ENCODE peak calls at places on chromosomes 6 and 20, in nine cellular contexts. M is Peyer's patch, X is breast epithelium, I is psoas muscle, Y is tibial nerve, V is uterus, E is BE2C, P is MG63, G is kidney epithelial cell. J is an unnamed sample. For H3K36me3, the result is how much of the 10 kb centered on the place peaks cover.

GRCh38 chr20:63309261-63310071 is 16.5 kb downstream of the COL20A1 start:
- DNase-seq in M (no peak), X (no peak), I (peak), Y (no peak), V (peak), E (peak), P (peak), G (no peak), J (no peak)

GRCh38 chr6:13554929-13555333 is 19.5 kb upstream of the SIRT5 start:
- DNase-seq in M (no peak), X (no peak), I (peak), Y (no peak), V (no peak), E (no peak), P (peak), G (no peak), J (no peak)

GRCh38 chr20:17690144-17690543 is 8.1 kb upstream of the RRBP1 start:
- DNase-seq in M (no peak), X (no peak), I (no peak), Y (no peak), V (no peak), E (no peak), P (no peak), G (no peak), J (no peak)

GRCh38 chr6:6678185-6678671 is 89.7 kb downstream of the LY86 start:
- DNase-seq in M (peak), X (no peak), I (no peak), Y (no peak), V (no peak), E (no peak), P (peak), G (no peak), J (no peak)

GRCh38 chr20:48205786-48206185 is 420.5 kb upstream of the SULF2 start:
- DNase-seq in M (no peak), X (no peak), I (no peak), Y (no peak), V (no peak), E (no peak), P (no peak), G (no peak), J (no peak)

GRCh38 chr20:64082821-64083379 is 1.3 kb downstream of the LKAAEAR1 start:
- DNase-seq in M (no peak), X (no peak), I (no peak), Y (no peak), V (no peak), E (no peak), P (peak), G (no peak), J (no peak)

GRCh38 chr6:40894962-40895799 is 143.8 kb downstream of the UNC5CL start:
- DNase-seq in M (peak), X (peak), I (peak), Y (peak), V (peak), E (peak), P (peak), G (no peak), J (no peak)

GRCh38 chr20:21507275-21508229 is 6.3 kb downstream of the NKX2-2 start:
- DNase-seq in M (no peak), X (no peak), I (no peak), Y (no peak), V (no peak), E (no peak), P (no peak), G (no peak), J (no peak)

GRCh38 chr6:52643158-52643557 is 27.8 kb upstream of the TMEM14A start:
- DNase-seq in M (no peak), X (no peak), I (no peak), Y (no peak), V (no peak), E (no peak), P (peak), G (no peak), J (no peak)

GRCh38 chr6:15375638-15376290 is 129.9 kb downstream of the JARID2 start:
- DNase-seq in M (no peak), X (no peak), I (no peak), Y (no peak), V (no peak), E (no peak), P (peak), G (no peak), J (no peak)

GRCh38 chr6:122476131-122476530 is 4.5 kb upstream of the SERINC1 start:
- DNase-seq in M (no peak), X (no peak), I (no peak), Y (no peak), V (no peak), E (no peak), P (no peak), G (no peak), J (no peak)

GRCh38 chr6:137117605-137118004 is 55.8 kb downstream of the IL22RA2 start:
- DNase-seq in M (no peak), X (no peak), I (no peak), Y (no peak), V (no peak), E (no peak), P (no peak), G (no peak), J (no peak)

GRCh38 chr6:117677553-117678131 is 2.4 kb downstream of the NUS1 start:
- DNase-seq in M (no peak), X (no peak), I (no peak), Y (no peak), V (no peak), E (no peak), P (no peak), G (no peak), J (no peak)

GRCh38 chr6:133787859-133788505 is 100.9 kb upstream of the TCF21 start:
- DNase-seq in M (no peak), X (no peak), I (no peak), Y (no peak), V (no peak), E (no peak), P (no peak), G (no peak), J (no peak)

GRCh38 chr6:143024977-143025376 is 35.7 kb upstream of the AIG1 start:
- DNase-seq in M (no peak), X (no peak), I (no peak), Y (no peak), V (no peak), E (no peak), P (no peak), G (no peak), J (no peak)

GRCh38 chr20:19205999-19206398 is 6.4 kb upstream of the SLC24A3 start:
- DNase-seq in M (peak), X (peak), I (peak), Y (peak), V (peak), E (peak), P (peak), G (no peak), J (no peak)

GRCh38 chr20:24149881-24150307 is 161.3 kb upstream of the GGTLC1 start:
- DNase-seq in M (no peak), X (no peak), I (no peak), Y (no peak), V (no peak), E (peak), P (no peak), G (no peak), J (no peak)

GRCh38 chr6:15663057-15663638 is 320 bp upstream of the DTNBP1 start:
- DNase-seq in M (no peak), X (no peak), I (no peak), Y (no peak), V (no peak), E (no peak), P (peak), G (no peak), J (peak)

GRCh38 chr20:10985536-10985935 is 311.7 kb upstream of the JAG1 start:
- DNase-seq in M (no peak), X (no peak), I (no peak), Y (peak), V (no peak), E (no peak), P (no peak), G (no peak), J (no peak)

GRCh38 chr20:17854307-17854903 is 114.2 kb downstream of the SNX5 start:
- DNase-seq in M (peak), X (no peak), I (no peak), Y (peak), V (no peak), E (peak), P (peak), G (no peak), J (no peak)

GRCh38 chr6:1315560-1316386 is 3.9 kb downstream of the FOXQ1 start:
- DNase-seq in M (no peak), X (no peak), I (no peak), Y (no peak), V (no peak), E (no peak), P (no peak), G (no peak), J (no peak)

GRCh38 chr20:44215125-44215524 is 4.6 kb upstream of the OSER1 start:
- DNase-seq in M (peak), X (peak), I (peak), Y (peak), V (peak), E (peak), P (peak), G (no peak), J (no peak)

GRCh38 chr6:73655341-73655917 is 1.6 kb upstream of the SLC17A5 start:
- DNase-seq in M (no peak), X (no peak), I (no peak), Y (no peak), V (no peak), E (no peak), P (no peak), G (no peak), J (no peak)

GRCh38 chr20:48422242-48422960 is 405.4 kb downstream of the PREX1 start:
- DNase-seq in M (no peak), X (no peak), I (no peak), Y (no peak), V (no peak), E (no peak), P (no peak), G (no peak), J (no peak)

GRCh38 chr6:89963391-89963790 is 69.1 kb downstream of the GJA10 start:
- DNase-seq in M (no peak), X (no peak), I (no peak), Y (no peak), V (no peak), E (no peak), P (no peak), G (no peak), J (no peak)

GRCh38 chr6:152273638-152274037 is 363.5 kb downstream of the SYNE1 start:
- DNase-seq in M (no peak), X (no peak), I (peak), Y (no peak), V (no peak), E (no peak), P (peak), G (no peak), J (no peak)

GRCh38 chr20:7094438-7094997 is 327.0 kb downstream of the BMP2 start:
- DNase-seq in M (no peak), X (no peak), I (no peak), Y (no peak), V (no peak), E (peak), P (no peak), G (no peak), J (no peak)

GRCh38 chr20:53609501-53610445 is 16.1 kb upstream of the ZNF217 start:
- DNase-seq in M (no peak), X (no peak), I (peak), Y (no peak), V (no peak), E (no peak), P (peak), G (no peak), J (no peak)

GRCh38 chr6:37517411-37517812 is 17.7 kb upstream of the CCDC167 start:
- DNase-seq in M (no peak), X (no peak), I (no peak), Y (no peak), V (no peak), E (no peak), P (no peak), G (no peak), J (peak)

GRCh38 chr6:139828751-139829519 is 454.5 kb upstream of the CITED2 start:
- DNase-seq in M (no peak), X (no peak), I (no peak), Y (no peak), V (no peak), E (no peak), P (no peak), G (no peak), J (no peak)
- H3K36me3 ChIP-seq in M (under half), X (under half), I (under half), Y (under half), V (under half), E (under half), P (under half), G (under half), J (under half)

GRCh38 chr20:32224463-32224862 is 16.8 kb downstream of the POFUT1 start:
- DNase-seq in M (peak), X (no peak), I (no peak), Y (no peak), V (no peak), E (no peak), P (no peak), G (no peak), J (no peak)

GRCh38 chr20:32229351-32229750 is 21.7 kb downstream of the POFUT1 start:
- DNase-seq in M (no peak), X (no peak), I (no peak), Y (no peak), V (no peak), E (no peak), P (no peak), G (no peak), J (no peak)

GRCh38 chr20:32227744-32228688 is 20.3 kb downstream of the POFUT1 start:
- DNase-seq in M (peak), X (no peak), I (no peak), Y (no peak), V (no peak), E (no peak), P (no peak), G (no peak), J (no peak)

GRCh38 chr20:32230707-32231106 is 23.0 kb downstream of the POFUT1 start:
- DNase-seq in M (no peak), X (no peak), I (no peak), Y (no peak), V (no peak), E (no peak), P (no peak), G (no peak), J (no peak)

GRCh38 chr20:32227316-32227715 is 19.6 kb downstream of the POFUT1 start:
- DNase-seq in M (no peak), X (no peak), I (no peak), Y (no peak), V (no peak), E (no peak), P (no peak), G (no peak), J (no peak)
- H3K36me3 ChIP-seq in M (under half), X (under half), I (under half), Y (half or more), V (under half), E (half or more), P (half or more), G (under half), J (under half)

GRCh38 chr20:49859807-49860206 is 47.2 kb downstream of the SLC9A8 start:
- DNase-seq in M (no peak), X (no peak), I (no peak), Y (no peak), V (no peak), E (no peak), P (no peak), G (no peak), J (no peak)
- H3K36me3 ChIP-seq in M (under half), X (under half), I (under half), Y (half or more), V (under half), E (under half), P (under half), G (under half), J (under half)

GRCh38 chr20:50999355-50999754 is 23.6 kb downstream of the KCNG1 start:
- DNase-seq in M (no peak), X (no peak), I (no peak), Y (no peak), V (no peak), E (no peak), P (no peak), G (no peak), J (no peak)
- H3K36me3 ChIP-seq in M (under half), X (under half), I (under half), Y (under half), V (under half), E (under half), P (under half), G (under half), J (under half)

GRCh38 chr6:87540541-87540940 is 49.2 kb downstream of the RARS2 start:
- DNase-seq in M (no peak), X (no peak), I (no peak), Y (no peak), V (no peak), E (no peak), P (no peak), G (no peak), J (no peak)
- H3K36me3 ChIP-seq in M (half or more), X (under half), I (under half), Y (half or more), V (under half), E (under half), P (half or more), G (under half), J (under half)

GRCh38 chr20:35497780-35498189 is 31.7 kb downstream of the C20orf173 start:
- DNase-seq in M (no peak), X (no peak), I (peak), Y (peak), V (peak), E (no peak), P (no peak), G (no peak), J (no peak)
- H3K36me3 ChIP-seq in M (half or more), X (under half), I (under half), Y (half or more), V (under half), E (half or more), P (half or more), G (under half), J (under half)

GRCh38 chr20:38153401-38153800 is 11.7 kb downstream of the TGM2 start:
- DNase-seq in M (no peak), X (no peak), I (no peak), Y (no peak), V (no peak), E (no peak), P (no peak), G (no peak), J (no peak)
- H3K36me3 ChIP-seq in M (under half), X (under half), I (under half), Y (under half), V (under half), E (under half), P (half or more), G (under half), J (under half)

GRCh38 chr6:157596461-157596860 is 215.5 kb downstream of the ZDHHC14 start:
- DNase-seq in M (no peak), X (no peak), I (no peak), Y (no peak), V (no peak), E (no peak), P (no peak), G (no peak), J (no peak)

GRCh38 chr6:157599191-157599590 is 218.2 kb downstream of the ZDHHC14 start:
- DNase-seq in M (no peak), X (no peak), I (no peak), Y (no peak), V (no peak), E (no peak), P (no peak), G (no peak), J (no peak)

GRCh38 chr6:157595768-157596167 is 214.8 kb downstream of the ZDHHC14 start:
- DNase-seq in M (no peak), X (no peak), I (no peak), Y (no peak), V (no peak), E (no peak), P (no peak), G (no peak), J (no peak)

GRCh38 chr6:157596886-157597285 is 215.9 kb downstream of the ZDHHC14 start:
- DNase-seq in M (no peak), X (no peak), I (no peak), Y (no peak), V (no peak), E (no peak), P (no peak), G (no peak), J (no peak)

DNA sequence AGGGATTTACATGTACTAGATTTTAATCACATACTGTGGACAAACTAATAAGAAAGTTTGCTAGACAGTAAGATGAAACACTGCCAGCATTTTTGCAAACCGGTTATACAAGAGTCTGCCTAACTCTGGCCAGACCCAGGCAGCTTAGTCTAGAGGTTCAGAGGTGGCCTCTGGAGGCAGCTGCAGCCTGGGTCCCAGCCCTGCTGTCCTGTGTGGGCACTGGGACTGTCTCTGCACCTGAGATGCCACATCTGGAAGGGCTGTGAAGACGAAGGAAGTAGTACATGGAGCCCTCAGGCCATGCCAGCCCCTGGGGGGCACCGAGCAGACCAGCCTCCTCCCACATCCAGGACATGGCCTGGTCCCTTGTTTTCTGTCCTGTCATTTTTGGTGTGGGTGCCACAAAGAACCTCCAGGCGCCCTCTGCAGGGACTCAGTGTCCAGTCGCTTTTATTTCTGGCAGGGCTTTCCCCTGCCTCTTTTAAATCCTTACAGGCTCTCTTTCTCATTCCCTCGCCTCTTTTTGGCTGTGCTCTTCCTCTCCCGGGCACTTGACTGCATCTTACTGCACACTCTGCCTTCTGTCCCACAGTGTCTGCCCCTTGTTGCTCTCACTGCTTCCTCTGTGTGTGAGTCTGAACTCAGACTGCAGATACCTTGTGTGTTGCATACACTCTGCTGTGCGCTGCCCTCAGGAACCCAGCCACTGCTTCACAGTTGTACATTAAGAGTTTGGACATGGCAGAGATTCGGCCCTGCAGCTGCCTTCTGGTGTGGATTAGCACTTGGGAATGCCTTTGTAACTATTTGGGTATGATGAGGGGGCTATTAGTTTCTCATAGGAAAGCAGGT is 216.7 kb downstream of the ZDHHC14 start:
- DNase-seq in M (peak), X (peak), I (peak), Y (peak), V (peak), E (peak), P (peak), G (no peak), J (no peak)
- H3K36me3 ChIP-seq in M (under half), X (under half), I (under half), Y (under half), V (under half), E (under half), P (under half), G (under half), J (under half)

GRCh38 chr20:38774167-38774566 is 25.9 kb downstream of the ACTR5 start:
- DNase-seq in M (no peak), X (no peak), I (no peak), Y (no peak), V (no peak), E (no peak), P (no peak), G (no peak), J (no peak)

GRCh38 chr20:38770546-38770945 is 22.3 kb downstream of the ACTR5 start:
- DNase-seq in M (no peak), X (no peak), I (no peak), Y (no peak), V (no peak), E (peak), P (no peak), G (no peak), J (no peak)

GRCh38 chr20:38770970-38771369 is 22.7 kb downstream of the ACTR5 start:
- DNase-seq in M (no peak), X (no peak), I (no peak), Y (no peak), V (no peak), E (no peak), P (no peak), G (no peak), J (no peak)

GRCh38 chr20:38769376-38770295 is 21.4 kb downstream of the ACTR5 start:
- DNase-seq in M (no peak), X (no peak), I (no peak), Y (no peak), V (no peak), E (no peak), P (no peak), G (no peak), J (no peak)

GRCh38 chr20:38771621-38772020 is 23.4 kb downstream of the ACTR5 start:
- DNase-seq in M (no peak), X (no peak), I (no peak), Y (no peak), V (no peak), E (no peak), P (no peak), G (no peak), J (no peak)
- H3K36me3 ChIP-seq in M (half or more), X (under half), I (under half), Y (half or more), V (under half), E (under half), P (under half), G (under half), J (under half)

GRCh38 chr20:2654831-2655230 is 2.4 kb downstream of the NOP56 start:
- DNase-seq in M (no peak), X (no peak), I (no peak), Y (no peak), V (no peak), E (no peak), P (no peak), G (no peak), J (no peak)

GRCh38 chr20:2652724-2653510 is 485 bp downstream of the NOP56 start:
- DNase-seq in M (peak), X (no peak), I (peak), Y (peak), V (no peak), E (peak), P (peak), G (no peak), J (no peak)

GRCh38 chr20:2654384-2654822 is 2.0 kb downstream of the NOP56 start:
- DNase-seq in M (no peak), X (no peak), I (no peak), Y (no peak), V (no peak), E (no peak), P (no peak), G (no peak), J (no peak)

GRCh38 chr20:2651772-2652723 is at the start of gene NOP56:
- DNase-seq in M (peak), X (peak), I (peak), Y (peak), V (peak), E (peak), P (peak), G (peak), J (no peak)

GRCh38 chr20:2653511-2654383 is 1.3 kb downstream of the NOP56 start:
- DNase-seq in M (no peak), X (no peak), I (no peak), Y (no peak), V (no peak), E (no peak), P (no peak), G (no peak), J (no peak)
- H3K36me3 ChIP-seq in M (under half), X (under half), I (under half), Y (under half), V (under half), E (half or more), P (half or more), G (under half), J (under half)

J was measured in BJ.